ENCODE peak calls at places on chromosome 13, in eight cellular contexts. One of them, this sample, is unnamed.

GRCh38 chr13:83117046-83117445 is 765.2 kb downstream of the SLITRK1 start:
- DNase-seq in activated CD4-positive, alpha-beta T cell treated with anti-CD3 and anti-CD28 coated beads, Interleukin-2, amount 50 U/mL, for 1 hour: no peak
- DNase-seq in T-helper 17 cell: no peak
- DNase-seq in DMS53: no peak
- DNase-seq in activated T-helper 1 cell treated with anti-CD3 and anti-CD28 coated beads, Interleukin-2, amount 50 U/mL, for 16 hours: no peak
- DNase-seq in HT-29: no peak
- DNase-seq in CD8-positive, alpha-beta memory T cell: no peak
- DNase-seq in HEK293T: no peak
- DNase-seq in this sample: no peak

GRCh38 chr13:109957875-109958274 is 171.5 kb upstream of the IRS2 start:
- DNase-seq in activated CD4-positive, alpha-beta T cell treated with anti-CD3 and anti-CD28 coated beads, Interleukin-2, amount 50 U/mL, for 1 hour: no peak
- DNase-seq in T-helper 17 cell: no peak
- DNase-seq in DMS53: no peak
- DNase-seq in activated T-helper 1 cell treated with anti-CD3 and anti-CD28 coated beads, Interleukin-2, amount 50 U/mL, for 16 hours: no peak
- DNase-seq in HT-29: no peak
- DNase-seq in CD8-positive, alpha-beta memory T cell: no peak
- DNase-seq in HEK293T: no peak
- DNase-seq in this sample: no peak

GRCh38 chr13:99421758-99422555 is 79.3 kb upstream of the TM9SF2 start:
- DNase-seq in activated CD4-positive, alpha-beta T cell treated with anti-CD3 and anti-CD28 coated beads, Interleukin-2, amount 50 U/mL, for 1 hour: no peak
- DNase-seq in T-helper 17 cell: no peak
- DNase-seq in DMS53: no peak
- DNase-seq in activated T-helper 1 cell treated with anti-CD3 and anti-CD28 coated beads, Interleukin-2, amount 50 U/mL, for 16 hours: no peak
- DNase-seq in HT-29: no peak
- DNase-seq in CD8-positive, alpha-beta memory T cell: no peak
- DNase-seq in HEK293T: no peak
- DNase-seq in this sample: no peak

GRCh38 chr13:26881154-26881553 is 120.6 kb upstream of the GPR12 start:
- DNase-seq in activated CD4-positive, alpha-beta T cell treated with anti-CD3 and anti-CD28 coated beads, Interleukin-2, amount 50 U/mL, for 1 hour: no peak
- DNase-seq in T-helper 17 cell: no peak
- DNase-seq in DMS53: peak
- DNase-seq in activated T-helper 1 cell treated with anti-CD3 and anti-CD28 coated beads, Interleukin-2, amount 50 U/mL, for 16 hours: no peak
- DNase-seq in HT-29: no peak
- DNase-seq in CD8-positive, alpha-beta memory T cell: no peak
- DNase-seq in HEK293T: no peak
- DNase-seq in this sample: no peak

GRCh38 chr13:106109391-106109791 is 426.1 kb downstream of the EFNB2 start:
- DNase-seq in activated CD4-positive, alpha-beta T cell treated with anti-CD3 and anti-CD28 coated beads, Interleukin-2, amount 50 U/mL, for 1 hour: no peak
- DNase-seq in T-helper 17 cell: no peak
- DNase-seq in DMS53: no peak
- DNase-seq in activated T-helper 1 cell treated with anti-CD3 and anti-CD28 coated beads, Interleukin-2, amount 50 U/mL, for 16 hours: no peak
- DNase-seq in HT-29: no peak
- DNase-seq in CD8-positive, alpha-beta memory T cell: no peak
- DNase-seq in HEK293T: no peak
- DNase-seq in this sample: no peak

GRCh38 chr13:28822161-28822560 is 2.0 kb downstream of the MTUS2 start:
- DNase-seq in activated CD4-positive, alpha-beta T cell treated with anti-CD3 and anti-CD28 coated beads, Interleukin-2, amount 50 U/mL, for 1 hour: no peak
- DNase-seq in T-helper 17 cell: no peak
- DNase-seq in DMS53: no peak
- DNase-seq in activated T-helper 1 cell treated with anti-CD3 and anti-CD28 coated beads, Interleukin-2, amount 50 U/mL, for 16 hours: no peak
- DNase-seq in HT-29: no peak
- DNase-seq in CD8-positive, alpha-beta memory T cell: no peak
- DNase-seq in HEK293T: no peak
- DNase-seq in this sample: no peak

GRCh38 chr13:95676100-95676774 is 702 bp upstream of the DNAJC3 start:
- DNase-seq in activated CD4-positive, alpha-beta T cell treated with anti-CD3 and anti-CD28 coated beads, Interleukin-2, amount 50 U/mL, for 1 hour: no peak
- DNase-seq in T-helper 17 cell: no peak
- DNase-seq in DMS53: peak
- DNase-seq in activated T-helper 1 cell treated with anti-CD3 and anti-CD28 coated beads, Interleukin-2, amount 50 U/mL, for 16 hours: no peak
- DNase-seq in HT-29: peak
- DNase-seq in CD8-positive, alpha-beta memory T cell: peak
- DNase-seq in HEK293T: peak
- DNase-seq in this sample: no peak

GRCh38 chr13:26220575-26220974 is 1.5 kb downstream of the RNF6 start:
- DNase-seq in activated CD4-positive, alpha-beta T cell treated with anti-CD3 and anti-CD28 coated beads, Interleukin-2, amount 50 U/mL, for 1 hour: no peak
- DNase-seq in T-helper 17 cell: no peak
- DNase-seq in DMS53: peak
- DNase-seq in activated T-helper 1 cell treated with anti-CD3 and anti-CD28 coated beads, Interleukin-2, amount 50 U/mL, for 16 hours: no peak
- DNase-seq in HT-29: no peak
- DNase-seq in CD8-positive, alpha-beta memory T cell: no peak
- DNase-seq in HEK293T: no peak
- DNase-seq in this sample: no peak

GRCh38 chr13:99970761-99971575 is 599 bp downstream of the ZIC5 start:
- DNase-seq in activated CD4-positive, alpha-beta T cell treated with anti-CD3 and anti-CD28 coated beads, Interleukin-2, amount 50 U/mL, for 1 hour: no peak
- DNase-seq in T-helper 17 cell: no peak
- DNase-seq in DMS53: peak
- DNase-seq in activated T-helper 1 cell treated with anti-CD3 and anti-CD28 coated beads, Interleukin-2, amount 50 U/mL, for 16 hours: no peak
- DNase-seq in HT-29: no peak
- DNase-seq in CD8-positive, alpha-beta memory T cell: no peak
- DNase-seq in HEK293T: peak
- DNase-seq in this sample: no peak

GRCh38 chr13:75359266-75359665 is 122.7 kb downstream of the TBC1D4 start:
- DNase-seq in activated CD4-positive, alpha-beta T cell treated with anti-CD3 and anti-CD28 coated beads, Interleukin-2, amount 50 U/mL, for 1 hour: no peak
- DNase-seq in T-helper 17 cell: no peak
- DNase-seq in DMS53: no peak
- DNase-seq in activated T-helper 1 cell treated with anti-CD3 and anti-CD28 coated beads, Interleukin-2, amount 50 U/mL, for 16 hours: no peak
- DNase-seq in HT-29: no peak
- DNase-seq in CD8-positive, alpha-beta memory T cell: no peak
- DNase-seq in HEK293T: no peak
- DNase-seq in this sample: no peak

GRCh38 chr13:94033830-94034642 is 445.4 kb downstream of the DCT start:
- DNase-seq in activated CD4-positive, alpha-beta T cell treated with anti-CD3 and anti-CD28 coated beads, Interleukin-2, amount 50 U/mL, for 1 hour: no peak
- DNase-seq in T-helper 17 cell: no peak
- DNase-seq in DMS53: no peak
- DNase-seq in activated T-helper 1 cell treated with anti-CD3 and anti-CD28 coated beads, Interleukin-2, amount 50 U/mL, for 16 hours: no peak
- DNase-seq in HT-29: no peak
- DNase-seq in CD8-positive, alpha-beta memory T cell: no peak
- DNase-seq in HEK293T: no peak
- DNase-seq in this sample: no peak

GRCh38 chr13:105937451-105937850 is 598.0 kb downstream of the EFNB2 start:
- DNase-seq in activated CD4-positive, alpha-beta T cell treated with anti-CD3 and anti-CD28 coated beads, Interleukin-2, amount 50 U/mL, for 1 hour: no peak
- DNase-seq in T-helper 17 cell: no peak
- DNase-seq in DMS53: peak
- DNase-seq in activated T-helper 1 cell treated with anti-CD3 and anti-CD28 coated beads, Interleukin-2, amount 50 U/mL, for 16 hours: no peak
- DNase-seq in HT-29: no peak
- DNase-seq in CD8-positive, alpha-beta memory T cell: no peak
- DNase-seq in HEK293T: no peak
- DNase-seq in this sample: no peak

GRCh38 chr13:111914241-111915103 is 152.5 kb upstream of the SOX1 start:
- DNase-seq in activated CD4-positive, alpha-beta T cell treated with anti-CD3 and anti-CD28 coated beads, Interleukin-2, amount 50 U/mL, for 1 hour: no peak
- DNase-seq in T-helper 17 cell: no peak
- DNase-seq in DMS53: no peak
- DNase-seq in activated T-helper 1 cell treated with anti-CD3 and anti-CD28 coated beads, Interleukin-2, amount 50 U/mL, for 16 hours: no peak
- DNase-seq in HT-29: no peak
- DNase-seq in CD8-positive, alpha-beta memory T cell: no peak
- DNase-seq in HEK293T: no peak
- DNase-seq in this sample: no peak

GRCh38 chr13:77429320-77430142 is 102.6 kb upstream of the MYCBP2 start:
- DNase-seq in activated CD4-positive, alpha-beta T cell treated with anti-CD3 and anti-CD28 coated beads, Interleukin-2, amount 50 U/mL, for 1 hour: no peak
- DNase-seq in T-helper 17 cell: no peak
- DNase-seq in DMS53: no peak
- DNase-seq in activated T-helper 1 cell treated with anti-CD3 and anti-CD28 coated beads, Interleukin-2, amount 50 U/mL, for 16 hours: no peak
- DNase-seq in HT-29: no peak
- DNase-seq in CD8-positive, alpha-beta memory T cell: no peak
- DNase-seq in HEK293T: no peak
- DNase-seq in this sample: no peak

GRCh38 chr13:80084086-80084676 is 256.7 kb downstream of the SPRY2 start:
- DNase-seq in activated CD4-positive, alpha-beta T cell treated with anti-CD3 and anti-CD28 coated beads, Interleukin-2, amount 50 U/mL, for 1 hour: no peak
- DNase-seq in T-helper 17 cell: no peak
- DNase-seq in DMS53: peak
- DNase-seq in activated T-helper 1 cell treated with anti-CD3 and anti-CD28 coated beads, Interleukin-2, amount 50 U/mL, for 16 hours: no peak
- DNase-seq in HT-29: peak
- DNase-seq in CD8-positive, alpha-beta memory T cell: no peak
- DNase-seq in HEK293T: peak
- DNase-seq in this sample: no peak